ENCODE peak calls at places on chromosomes 11 and 22, in nine cellular contexts. Y is endothelial cell; E is activated CD4-positive, alpha-beta T cell treated with anti-CD3 and anti-CD28 coated beads, Interleukin-2, amount 50 U/mL, for 1 hour; G is stimulated activated naive B cell treated with anti-CD40 and anti-IgM and Interleukin-4, amounts not matched to agents 10 μg/mL and 1 μg/mL and 100 μg/mL, for 72 hours; Q is retina; M is GM12865; H is astrocyte of the hippocampus; V is GM23338; P is tibial nerve. U is an unnamed sample.

GRCh38 chr11:133900176-133901105 is 55.1 kb upstream of the SPATA19 start:
- DNase-seq in Y (no peak), E (no peak), G (no peak), Q (no peak), M (no peak), H (no peak), V (no peak), P (no peak), U (no peak)

GRCh38 chr11:73401924-73402833 is 26.0 kb downstream of the RELT start:
- DNase-seq in Y (no peak), E (no peak), G (no peak), Q (no peak), M (no peak), H (no peak), V (no peak), P (no peak), U (no peak)

GRCh38 chr22:46582281-46582811 is 37.8 kb upstream of the GRAMD4 start:
- DNase-seq in Y (no peak), E (no peak), G (no peak), Q (no peak), M (no peak), H (no peak), V (no peak), P (no peak), U (no peak)

GRCh38 chr11:35629511-35629910 is 11.3 kb downstream of the FJX1 start:
- DNase-seq in Y (no peak), E (no peak), G (no peak), Q (no peak), M (no peak), H (no peak), V (peak; percentile 10), P (no peak), U (no peak)

GRCh38 chr22:22045576-22046335 is 63.2 kb upstream of the TOP3B start:
- DNase-seq in Y (no peak), E (no peak), G (no peak), Q (no peak), M (no peak), H (no peak), V (no peak), P (no peak), U (no peak)

GRCh38 chr11:88414385-88414861 is 76.9 kb upstream of the CTSC start:
- DNase-seq in Y (no peak), E (no peak), G (no peak), Q (no peak), M (no peak), H (peak; percentile 86), V (no peak), P (peak; percentile 62), U (no peak)

GRCh38 chr11:1302461-1303073 is 6.9 kb downstream of the TOLLIP start:
- DNase-seq in Y (no peak), E (no peak), G (no peak), Q (no peak), M (no peak), H (no peak), V (no peak), P (no peak), U (no peak)

GRCh38 chr22:37329239-37330140 is 47.2 kb downstream of the CYTH4 start:
- DNase-seq in Y (no peak), E (no peak), G (no peak), Q (no peak), M (no peak), H (no peak), V (no peak), P (no peak), U (no peak)

GRCh38 chr11:27317751-27318150 is 45.3 kb downstream of the CCDC34 start:
- DNase-seq in Y (no peak), E (no peak), G (no peak), Q (no peak), M (no peak), H (peak; percentile 53), V (no peak), P (no peak), U (no peak)

GRCh38 chr11:117058761-117059233 is 39.4 kb downstream of the SIK3 start:
- DNase-seq in Y (no peak), E (no peak), G (no peak), Q (peak; percentile 54), M (no peak), H (peak; percentile 69), V (peak; percentile 47), P (no peak), U (no peak)

GRCh38 chr11:26992031-26992541 is 1.8 kb upstream of the FIBIN start:
- DNase-seq in Y (no peak), E (no peak), G (no peak), Q (no peak), M (no peak), H (peak; percentile 38), V (no peak), P (peak; percentile 36), U (no peak)

GRCh38 chr22:49663823-49664222 is 163.8 kb downstream of the BRD1 start:
- DNase-seq in Y (no peak), E (no peak), G (no peak), Q (no peak), M (no peak), H (no peak), V (no peak), P (no peak), U (no peak)

GRCh38 chr11:10494636-10495463 is 39.8 kb downstream of the AMPD3 start:
- DNase-seq in Y (no peak), E (no peak), G (no peak), Q (no peak), M (no peak), H (no peak), V (no peak), P (no peak), U (no peak)

GRCh38 chr11:75802022-75802912 is 12.7 kb upstream of the UVRAG start:
- DNase-seq in Y (no peak), E (no peak), G (no peak), Q (no peak), M (no peak), H (no peak), V (no peak), P (no peak), U (no peak)

U was measured in omental fat pad.